ENCODE peak calls at places on chromosomes 3 and 15, in nine cellular contexts. One of them, this sample, is unnamed.

GRCh38 chr3:143653493-143653892 is 194.8 kb downstream of the SLC9A9 start:
- DNase-seq in colonic mucosa: no peak
- DNase-seq in CD4-positive, alpha-beta T cell: no peak
- DNase-seq in PC-3: no peak
- DNase-seq in AG04450: no peak
- DNase-seq in thoracic aorta: no peak
- DNase-seq in psoas muscle: no peak
- DNase-seq in pancreas: no peak
- DNase-seq in cardiac muscle cell: no peak
- DNase-seq in this sample: no peak

GRCh38 chr3:38595393-38595792 is 54.1 kb downstream of the SCN5A start:
- DNase-seq in colonic mucosa: no peak
- DNase-seq in CD4-positive, alpha-beta T cell: no peak
- DNase-seq in PC-3: no peak
- DNase-seq in AG04450: no peak
- DNase-seq in thoracic aorta: no peak
- DNase-seq in psoas muscle: no peak
- DNase-seq in pancreas: no peak
- DNase-seq in cardiac muscle cell: peak; percentile 18
- DNase-seq in this sample: no peak

GRCh38 chr15:49331951-49332350 is 91.1 kb upstream of the FGF7 start:
- DNase-seq in colonic mucosa: no peak
- DNase-seq in CD4-positive, alpha-beta T cell: no peak
- DNase-seq in PC-3: no peak
- DNase-seq in AG04450: no peak
- DNase-seq in thoracic aorta: no peak
- DNase-seq in psoas muscle: no peak
- DNase-seq in pancreas: no peak
- DNase-seq in cardiac muscle cell: no peak
- DNase-seq in this sample: no peak

GRCh38 chr3:148319161-148319915 is 378.4 kb upstream of the AGTR1 start:
- DNase-seq in colonic mucosa: no peak
- DNase-seq in CD4-positive, alpha-beta T cell: no peak
- DNase-seq in PC-3: peak; percentile 47
- DNase-seq in AG04450: peak; percentile 44
- DNase-seq in thoracic aorta: no peak
- DNase-seq in psoas muscle: no peak
- DNase-seq in pancreas: no peak
- DNase-seq in cardiac muscle cell: peak; percentile 53
- DNase-seq in this sample: no peak

GRCh38 chr15:96331141-96331941 is 841 bp downstream of the NR2F2 start:
- DNase-seq in colonic mucosa: peak; percentile 49
- DNase-seq in CD4-positive, alpha-beta T cell: no peak
- DNase-seq in PC-3: peak; percentile 31
- DNase-seq in AG04450: no peak
- DNase-seq in thoracic aorta: no peak
- DNase-seq in psoas muscle: peak; percentile 51
- DNase-seq in pancreas: no peak
- DNase-seq in cardiac muscle cell: peak; percentile 78
- DNase-seq in this sample: peak; percentile 56

GRCh38 chr3:185460719-185461350 is 38.0 kb downstream of the TMEM41A start:
- DNase-seq in colonic mucosa: no peak
- DNase-seq in CD4-positive, alpha-beta T cell: no peak
- DNase-seq in PC-3: peak; percentile 75
- DNase-seq in AG04450: no peak
- DNase-seq in thoracic aorta: no peak
- DNase-seq in psoas muscle: no peak
- DNase-seq in pancreas: no peak
- DNase-seq in cardiac muscle cell: peak; percentile 47
- DNase-seq in this sample: no peak

GRCh38 chr15:29040367-29040745 is 154.6 kb downstream of the APBA2 start:
- DNase-seq in colonic mucosa: peak; percentile 22
- DNase-seq in CD4-positive, alpha-beta T cell: no peak
- DNase-seq in PC-3: no peak
- DNase-seq in AG04450: peak; percentile 30
- DNase-seq in thoracic aorta: no peak
- DNase-seq in psoas muscle: no peak
- DNase-seq in pancreas: no peak
- DNase-seq in cardiac muscle cell: peak; percentile 58
- DNase-seq in this sample: no peak

GRCh38 chr15:98653686-98654085 is 5.3 kb downstream of the IGF1R start:
- DNase-seq in colonic mucosa: no peak
- DNase-seq in CD4-positive, alpha-beta T cell: no peak
- DNase-seq in PC-3: no peak
- DNase-seq in AG04450: no peak
- DNase-seq in thoracic aorta: no peak
- DNase-seq in psoas muscle: no peak
- DNase-seq in pancreas: no peak
- DNase-seq in cardiac muscle cell: peak; percentile 62
- DNase-seq in this sample: no peak

GRCh38 chr15:64288999-64289398 is 67.0 kb downstream of the CSNK1G1 start:
- DNase-seq in colonic mucosa: no peak
- DNase-seq in CD4-positive, alpha-beta T cell: no peak
- DNase-seq in PC-3: no peak
- DNase-seq in AG04450: no peak
- DNase-seq in thoracic aorta: no peak
- DNase-seq in psoas muscle: no peak
- DNase-seq in pancreas: no peak
- DNase-seq in cardiac muscle cell: peak; percentile 11
- DNase-seq in this sample: peak; percentile 72

GRCh38 chr3:31079691-31080090 is 185.2 kb upstream of the GADL1 start:
- DNase-seq in colonic mucosa: no peak
- DNase-seq in CD4-positive, alpha-beta T cell: no peak
- DNase-seq in PC-3: no peak
- DNase-seq in AG04450: no peak
- DNase-seq in thoracic aorta: no peak
- DNase-seq in psoas muscle: no peak
- DNase-seq in pancreas: no peak
- DNase-seq in cardiac muscle cell: no peak
- DNase-seq in this sample: no peak

GRCh38 chr3:126816956-126817777 is 113.1 kb downstream of the CHCHD6 start:
- DNase-seq in colonic mucosa: no peak
- DNase-seq in CD4-positive, alpha-beta T cell: no peak
- DNase-seq in PC-3: no peak
- DNase-seq in AG04450: no peak
- DNase-seq in thoracic aorta: no peak
- DNase-seq in psoas muscle: no peak
- DNase-seq in pancreas: no peak
- DNase-seq in cardiac muscle cell: peak; percentile 13
- DNase-seq in this sample: no peak

GRCh38 chr3:189680723-189681122 is 49.5 kb downstream of the TP63 start:
- DNase-seq in colonic mucosa: no peak
- DNase-seq in CD4-positive, alpha-beta T cell: no peak
- DNase-seq in PC-3: no peak
- DNase-seq in AG04450: no peak
- DNase-seq in thoracic aorta: no peak
- DNase-seq in psoas muscle: no peak
- DNase-seq in pancreas: no peak
- DNase-seq in cardiac muscle cell: no peak
- DNase-seq in this sample: no peak

GRCh38 chr3:77038468-77038927 is 1.4 kb upstream of the ROBO2 start:
- DNase-seq in colonic mucosa: peak; percentile 44
- DNase-seq in CD4-positive, alpha-beta T cell: no peak
- DNase-seq in PC-3: peak; percentile 83
- DNase-seq in AG04450: peak; percentile 70
- DNase-seq in thoracic aorta: no peak
- DNase-seq in psoas muscle: peak; percentile 31
- DNase-seq in pancreas: peak; percentile 59
- DNase-seq in cardiac muscle cell: peak; percentile 89
- DNase-seq in this sample: peak; percentile 64

GRCh38 chr3:195802261-195802701 is 9.4 kb downstream of the MUC4 start:
- DNase-seq in colonic mucosa: peak; percentile 30
- DNase-seq in CD4-positive, alpha-beta T cell: no peak
- DNase-seq in PC-3: no peak
- DNase-seq in AG04450: no peak
- DNase-seq in thoracic aorta: no peak
- DNase-seq in psoas muscle: no peak
- DNase-seq in pancreas: no peak
- DNase-seq in cardiac muscle cell: no peak
- DNase-seq in this sample: no peak

GRCh38 chr15:97909291-97909891 is 51.1 kb upstream of the ARRDC4 start:
- DNase-seq in colonic mucosa: peak; percentile 77
- DNase-seq in CD4-positive, alpha-beta T cell: peak; percentile 22
- DNase-seq in PC-3: peak; percentile 79
- DNase-seq in AG04450: peak; percentile 20
- DNase-seq in thoracic aorta: no peak
- DNase-seq in psoas muscle: peak; percentile 43
- DNase-seq in pancreas: peak; percentile 51
- DNase-seq in cardiac muscle cell: peak; percentile 69
- DNase-seq in this sample: peak; percentile 63

GRCh38 chr3:9111349-9112265 is 137.8 kb downstream of the SRGAP3 start:
- DNase-seq in colonic mucosa: no peak
- DNase-seq in CD4-positive, alpha-beta T cell: no peak
- DNase-seq in PC-3: no peak
- DNase-seq in AG04450: no peak
- DNase-seq in thoracic aorta: peak; percentile 12
- DNase-seq in psoas muscle: peak; percentile 51
- DNase-seq in pancreas: no peak
- DNase-seq in cardiac muscle cell: peak; percentile 34
- DNase-seq in this sample: no peak
- TF ChIP-seq CTCF in colonic mucosa: no peak
- TF ChIP-seq CTCF in CD4-positive, alpha-beta T cell: no peak
- TF ChIP-seq CTCF in PC-3: peak; percentile 39
- TF ChIP-seq CTCF in AG04450: no peak
- TF ChIP-seq CTCF in thoracic aorta: peak; percentile 36
- TF ChIP-seq CTCF in psoas muscle: no peak
- TF ChIP-seq CTCF in pancreas: no peak
- TF ChIP-seq CTCF in cardiac muscle cell: peak; percentile 19
- TF ChIP-seq CTCF in this sample: no peak

DNA sequence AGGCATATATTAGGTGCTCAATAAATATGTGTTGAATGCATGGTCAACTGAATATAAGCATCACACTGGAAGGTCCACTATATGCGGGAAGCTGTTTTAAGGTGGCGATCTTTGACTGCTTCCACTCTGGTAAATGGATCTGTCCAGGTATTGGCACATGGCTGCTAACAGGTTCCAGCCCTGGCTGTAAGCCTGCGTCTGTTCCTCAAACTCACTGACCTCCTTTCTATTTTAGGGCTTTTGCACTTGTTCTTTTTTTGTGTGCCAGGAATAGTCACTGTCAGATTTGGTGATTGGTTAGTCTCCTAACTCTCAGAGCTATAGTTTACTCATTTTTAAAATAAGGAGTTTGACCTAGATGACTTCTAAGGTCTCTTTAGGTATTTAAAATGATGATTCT is 46.2 kb downstream of the ADAMTSL3 start:
- DNase-seq in colonic mucosa: no peak
- DNase-seq in CD4-positive, alpha-beta T cell: no peak
- DNase-seq in PC-3: no peak
- DNase-seq in AG04450: no peak
- DNase-seq in thoracic aorta: no peak
- DNase-seq in psoas muscle: no peak
- DNase-seq in pancreas: no peak
- DNase-seq in cardiac muscle cell: no peak
- DNase-seq in this sample: no peak
- H3K27me3 ChIP-seq in colonic mucosa: no peaks in the 10 kb centered on the region
- H3K27me3 ChIP-seq in CD4-positive, alpha-beta T cell: no peaks in the 10 kb centered on the region
- H3K27me3 ChIP-seq in PC-3: no peaks in the 10 kb centered on the region
- H3K27me3 ChIP-seq in AG04450: no peaks in the 10 kb centered on the region
- H3K27me3 ChIP-seq in thoracic aorta: no peaks in the 10 kb centered on the region
- H3K27me3 ChIP-seq in psoas muscle: no peaks in the 10 kb centered on the region
- H3K27me3 ChIP-seq in pancreas: no peaks in the 10 kb centered on the region
- H3K27me3 ChIP-seq in cardiac muscle cell: no peaks in the 10 kb centered on the region
- H3K27me3 ChIP-seq in this sample: no peaks in the 10 kb centered on the region

GRCh38 chr3:66499881-66500574 is 794 bp downstream of the LRIG1 start:
- DNase-seq in colonic mucosa: peak; percentile 54
- DNase-seq in CD4-positive, alpha-beta T cell: peak; percentile 13
- DNase-seq in PC-3: no peak
- DNase-seq in AG04450: no peak
- DNase-seq in thoracic aorta: no peak
- DNase-seq in psoas muscle: peak; percentile 54
- DNase-seq in pancreas: no peak
- DNase-seq in cardiac muscle cell: peak; percentile 20
- DNase-seq in this sample: peak; percentile 63
- H3K27ac ChIP-seq in colonic mucosa: peak overlapping the region; percentile 90
- H3K27ac ChIP-seq in CD4-positive, alpha-beta T cell: peak overlapping the region; percentile 11
- H3K27ac ChIP-seq in PC-3: no peak overlapping the region
- H3K27ac ChIP-seq in AG04450: no peak overlapping the region
- H3K27ac ChIP-seq in thoracic aorta: peak overlapping the region; percentile 86
- H3K27ac ChIP-seq in psoas muscle: peak overlapping the region; percentile 95
- H3K27ac ChIP-seq in pancreas: peak overlapping the region; percentile 91
- H3K27ac ChIP-seq in cardiac muscle cell: peak overlapping the region; percentile 74
- H3K27ac ChIP-seq in this sample: peak overlapping the region; percentile 90

DNA sequence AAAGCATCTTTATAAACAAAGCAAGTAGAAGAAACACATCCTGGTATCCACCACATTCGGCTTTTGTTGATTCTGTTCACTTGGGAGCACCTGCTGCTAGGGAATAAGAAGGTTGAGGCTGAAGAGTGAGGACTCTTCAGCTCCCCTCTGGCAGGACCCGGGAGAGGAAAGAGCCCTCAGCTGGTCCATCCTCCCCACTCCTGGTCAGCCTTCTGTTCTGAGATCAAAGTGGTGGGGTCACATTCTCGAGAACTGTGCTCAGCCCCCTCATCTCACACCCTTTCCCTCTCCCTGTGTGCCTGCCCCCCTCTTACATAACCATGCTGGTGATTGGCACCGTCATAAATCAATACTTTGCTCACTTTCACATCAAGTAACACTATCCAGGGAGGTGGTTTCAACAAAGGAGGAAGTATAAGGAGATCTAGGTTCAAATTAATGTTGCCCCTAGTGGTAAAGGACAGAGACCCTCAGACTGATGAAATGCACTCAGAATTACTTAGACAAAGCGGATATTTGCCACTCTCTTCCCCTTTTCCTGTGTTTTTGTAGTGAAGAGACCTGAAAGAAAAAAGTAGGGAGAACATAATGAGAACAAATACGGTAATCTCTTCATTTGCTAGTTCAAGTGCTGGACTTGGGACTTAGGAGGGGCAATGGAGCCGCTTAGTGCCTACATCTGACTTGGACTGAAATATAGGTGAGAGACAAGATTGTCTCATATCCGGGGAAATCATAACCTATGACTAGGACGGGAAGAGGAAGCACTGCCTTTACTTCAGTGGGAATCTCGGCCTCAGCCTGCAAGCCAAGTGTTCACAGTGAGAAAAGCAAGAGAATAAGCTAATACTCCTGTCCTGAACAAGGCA is at the start of gene NR1I2:
- DNase-seq in colonic mucosa: peak; percentile 67
- DNase-seq in CD4-positive, alpha-beta T cell: no peak
- DNase-seq in PC-3: no peak
- DNase-seq in AG04450: no peak
- DNase-seq in thoracic aorta: no peak
- DNase-seq in psoas muscle: no peak
- DNase-seq in pancreas: no peak
- DNase-seq in cardiac muscle cell: no peak
- DNase-seq in this sample: no peak
- TF ChIP-seq CTCF in colonic mucosa: no peak
- TF ChIP-seq CTCF in CD4-positive, alpha-beta T cell: no peak
- TF ChIP-seq CTCF in PC-3: no peak
- TF ChIP-seq CTCF in AG04450: no peak
- TF ChIP-seq CTCF in thoracic aorta: no peak
- TF ChIP-seq CTCF in psoas muscle: no peak
- TF ChIP-seq CTCF in pancreas: no peak
- TF ChIP-seq CTCF in cardiac muscle cell: no peak
- TF ChIP-seq CTCF in this sample: no peak

GRCh38 chr15:79430901-79431635 is 1.1 kb upstream of the MINAR1 start:
- DNase-seq in colonic mucosa: no peak
- DNase-seq in CD4-positive, alpha-beta T cell: no peak
- DNase-seq in PC-3: no peak
- DNase-seq in AG04450: no peak
- DNase-seq in thoracic aorta: no peak
- DNase-seq in psoas muscle: no peak
- DNase-seq in pancreas: no peak
- DNase-seq in cardiac muscle cell: peak; percentile 9
- DNase-seq in this sample: no peak
- H3K27me3 ChIP-seq in colonic mucosa: peaks cover 35% of the 10 kb centered on the region
- H3K27me3 ChIP-seq in CD4-positive, alpha-beta T cell: peaks cover 53% of the 10 kb centered on the region
- H3K27me3 ChIP-seq in PC-3: peaks cover 56% of the 10 kb centered on the region
- H3K27me3 ChIP-seq in AG04450: peaks cover 36% of the 10 kb centered on the region
- H3K27me3 ChIP-seq in thoracic aorta: peaks cover under 1% of the 10 kb centered on the region
- H3K27me3 ChIP-seq in psoas muscle: peaks cover 30% of the 10 kb centered on the region
- H3K27me3 ChIP-seq in pancreas: no peaks in the 10 kb centered on the region
- H3K27me3 ChIP-seq in cardiac muscle cell: peaks cover 84% of the 10 kb centered on the region
- H3K27me3 ChIP-seq in this sample: peaks cover 70% of the 10 kb centered on the region